ENCODE peak calls at places on chromosomes 11 and 22, in seven cellular contexts. One of them, this sample, is unnamed.
A peak's percentile ranks its signal among the peaks of the same experiment; 100 is the strongest.

GRCh38 chr11:78350101-78350645 is 67.4 kb downstream of the GAB2 start:
- DNase-seq in HuH-7: no peak
- DNase-seq in GM20000: no peak
- DNase-seq in CD8-positive, alpha-beta memory T cell: no peak
- DNase-seq in fibroblast of gingiva: peak; percentile 7
- DNase-seq in stimulated activated naive B cell treated with anti-CD40 and anti-IgM and Interleukin-4, amounts not matched to agents 10 μg/mL and 1 μg/mL and 100 μg/mL, for 72 hours: no peak
- DNase-seq in islet precursor cell: peak; percentile 75
- DNase-seq in this sample: no peak

GRCh38 chr11:83285771-83286528 is at the start of gene CCDC90B:
- DNase-seq in islet precursor cell: peak; percentile 99
- DNase-seq in fibroblast of gingiva: peak; percentile 98
- DNase-seq in GM20000: peak; percentile 88
- DNase-seq in CD8-positive, alpha-beta memory T cell: peak; percentile 87
- DNase-seq in stimulated activated naive B cell treated with anti-CD40 and anti-IgM and Interleukin-4, amounts not matched to agents 10 μg/mL and 1 μg/mL and 100 μg/mL, for 72 hours: peak; percentile 92
- DNase-seq in HuH-7: peak; percentile 69
- DNase-seq in this sample: peak; percentile 88

GRCh38 chr22:44277404-44278135 is 35.2 kb downstream of the SHISAL1 start:
- DNase-seq in islet precursor cell: no peak
- DNase-seq in stimulated activated naive B cell treated with anti-CD40 and anti-IgM and Interleukin-4, amounts not matched to agents 10 μg/mL and 1 μg/mL and 100 μg/mL, for 72 hours: no peak
- DNase-seq in HuH-7: no peak
- DNase-seq in fibroblast of gingiva: no peak
- DNase-seq in GM20000: no peak
- DNase-seq in CD8-positive, alpha-beta memory T cell: no peak
- DNase-seq in this sample: no peak

GRCh38 chr11:10459029-10459970 is 4.2 kb downstream of the AMPD3 start:
- DNase-seq in HuH-7: no peak
- DNase-seq in islet precursor cell: peak; percentile 83
- DNase-seq in stimulated activated naive B cell treated with anti-CD40 and anti-IgM and Interleukin-4, amounts not matched to agents 10 μg/mL and 1 μg/mL and 100 μg/mL, for 72 hours: peak; percentile 75
- DNase-seq in CD8-positive, alpha-beta memory T cell: peak; percentile 37
- DNase-seq in GM20000: peak; percentile 74
- DNase-seq in fibroblast of gingiva: no peak
- DNase-seq in this sample: peak; percentile 37

GRCh38 chr11:128906185-128907065 is 15.3 kb downstream of the KCNJ5 start:
- DNase-seq in GM20000: no peak
- DNase-seq in HuH-7: no peak
- DNase-seq in CD8-positive, alpha-beta memory T cell: no peak
- DNase-seq in stimulated activated naive B cell treated with anti-CD40 and anti-IgM and Interleukin-4, amounts not matched to agents 10 μg/mL and 1 μg/mL and 100 μg/mL, for 72 hours: no peak
- DNase-seq in islet precursor cell: no peak
- DNase-seq in fibroblast of gingiva: no peak
- DNase-seq in this sample: no peak

GRCh38 chr11:69100454-69101099 is 51.8 kb downstream of the TPCN2 start:
- DNase-seq in CD8-positive, alpha-beta memory T cell: no peak
- DNase-seq in GM20000: no peak
- DNase-seq in HuH-7: no peak
- DNase-seq in islet precursor cell: no peak
- DNase-seq in fibroblast of gingiva: no peak
- DNase-seq in stimulated activated naive B cell treated with anti-CD40 and anti-IgM and Interleukin-4, amounts not matched to agents 10 μg/mL and 1 μg/mL and 100 μg/mL, for 72 hours: no peak
- DNase-seq in this sample: no peak

GRCh38 chr11:64313491-64314145 is 3.7 kb downstream of the TRMT112 start:
- DNase-seq in CD8-positive, alpha-beta memory T cell: no peak
- DNase-seq in fibroblast of gingiva: peak; percentile 50
- DNase-seq in GM20000: no peak
- DNase-seq in islet precursor cell: peak; percentile 53
- DNase-seq in HuH-7: no peak
- DNase-seq in stimulated activated naive B cell treated with anti-CD40 and anti-IgM and Interleukin-4, amounts not matched to agents 10 μg/mL and 1 μg/mL and 100 μg/mL, for 72 hours: no peak
- DNase-seq in this sample: no peak

GRCh38 chr11:131652231-131652630 is 281.8 kb downstream of the NTM start:
- DNase-seq in islet precursor cell: no peak
- DNase-seq in CD8-positive, alpha-beta memory T cell: no peak
- DNase-seq in HuH-7: no peak
- DNase-seq in GM20000: no peak
- DNase-seq in stimulated activated naive B cell treated with anti-CD40 and anti-IgM and Interleukin-4, amounts not matched to agents 10 μg/mL and 1 μg/mL and 100 μg/mL, for 72 hours: no peak
- DNase-seq in fibroblast of gingiva: no peak
- DNase-seq in this sample: no peak

GRCh38 chr11:2467695-2468055 is 22.9 kb downstream of the KCNQ1 start:
- DNase-seq in CD8-positive, alpha-beta memory T cell: no peak
- DNase-seq in fibroblast of gingiva: no peak
- DNase-seq in HuH-7: no peak
- DNase-seq in GM20000: no peak
- DNase-seq in islet precursor cell: no peak
- DNase-seq in stimulated activated naive B cell treated with anti-CD40 and anti-IgM and Interleukin-4, amounts not matched to agents 10 μg/mL and 1 μg/mL and 100 μg/mL, for 72 hours: no peak
- DNase-seq in this sample: no peak

GRCh38 chr11:9838229-9838628 is 174.4 kb downstream of the SWAP70 start:
- DNase-seq in fibroblast of gingiva: peak; percentile 55
- DNase-seq in GM20000: no peak
- DNase-seq in islet precursor cell: no peak
- DNase-seq in stimulated activated naive B cell treated with anti-CD40 and anti-IgM and Interleukin-4, amounts not matched to agents 10 μg/mL and 1 μg/mL and 100 μg/mL, for 72 hours: no peak
- DNase-seq in HuH-7: no peak
- DNase-seq in CD8-positive, alpha-beta memory T cell: no peak
- DNase-seq in this sample: no peak

GRCh38 chr11:43962383-43962969 is 20.0 kb downstream of the C11orf96 start:
- DNase-seq in HuH-7: no peak
- DNase-seq in CD8-positive, alpha-beta memory T cell: no peak
- DNase-seq in stimulated activated naive B cell treated with anti-CD40 and anti-IgM and Interleukin-4, amounts not matched to agents 10 μg/mL and 1 μg/mL and 100 μg/mL, for 72 hours: no peak
- DNase-seq in fibroblast of gingiva: no peak
- DNase-seq in islet precursor cell: peak; percentile 68
- DNase-seq in GM20000: no peak
- DNase-seq in this sample: no peak

GRCh38 chr11:6856871-6857270 is 6.0 kb upstream of the OR10A2 start:
- DNase-seq in islet precursor cell: no peak
- DNase-seq in GM20000: peak; percentile 25
- DNase-seq in CD8-positive, alpha-beta memory T cell: no peak
- DNase-seq in HuH-7: no peak
- DNase-seq in fibroblast of gingiva: peak; percentile 3
- DNase-seq in stimulated activated naive B cell treated with anti-CD40 and anti-IgM and Interleukin-4, amounts not matched to agents 10 μg/mL and 1 μg/mL and 100 μg/mL, for 72 hours: no peak
- DNase-seq in this sample: no peak

GRCh38 chr22:28883917-28884753 is 763 bp downstream of the ZNRF3 start:
- DNase-seq in HuH-7: peak; percentile 60
- DNase-seq in stimulated activated naive B cell treated with anti-CD40 and anti-IgM and Interleukin-4, amounts not matched to agents 10 μg/mL and 1 μg/mL and 100 μg/mL, for 72 hours: peak; percentile 16
- DNase-seq in islet precursor cell: no peak
- DNase-seq in fibroblast of gingiva: peak; percentile 31
- DNase-seq in GM20000: peak; percentile 51
- DNase-seq in CD8-positive, alpha-beta memory T cell: peak; percentile 16
- DNase-seq in this sample: no peak

GRCh38 chr11:113989381-113989780 is 14.5 kb downstream of the HTR3A start:
- DNase-seq in GM20000: no peak
- DNase-seq in fibroblast of gingiva: no peak
- DNase-seq in stimulated activated naive B cell treated with anti-CD40 and anti-IgM and Interleukin-4, amounts not matched to agents 10 μg/mL and 1 μg/mL and 100 μg/mL, for 72 hours: no peak
- DNase-seq in islet precursor cell: no peak
- DNase-seq in CD8-positive, alpha-beta memory T cell: no peak
- DNase-seq in HuH-7: no peak
- DNase-seq in this sample: no peak

GRCh38 chr22:38751066-38751421 is 4.8 kb downstream of the SUN2 start:
- DNase-seq in stimulated activated naive B cell treated with anti-CD40 and anti-IgM and Interleukin-4, amounts not matched to agents 10 μg/mL and 1 μg/mL and 100 μg/mL, for 72 hours: no peak
- DNase-seq in islet precursor cell: no peak
- DNase-seq in HuH-7: no peak
- DNase-seq in fibroblast of gingiva: no peak
- DNase-seq in GM20000: no peak
- DNase-seq in CD8-positive, alpha-beta memory T cell: no peak
- DNase-seq in this sample: no peak

This sample was measured in NK-92 treated with Interleukin-12 subunit alpha and Interleukin-12 subunit beta, amount 100 ng/mL, for 24 hours.